ENCODE peak calls at places on chromosome 16, in six cellular contexts. X is esophagus squamous epithelium, S is A549, H is pancreas, B is ascending aorta, N is colonic mucosa. L is an unnamed sample. For H3K4me1, the result is how much of the 10 kb centered on the place peaks cover.

GRCh38 chr16:66458292-66458691 is 31.2 kb downstream of the BEAN1 start:
- DNase-seq in X (no peak), S (no peak), H (no peak), B (no peak), N (no peak), L (no peak)

GRCh38 chr16:57000271-57001025 is 11.1 kb downstream of the NLRC5 start:
- DNase-seq in X (no peak), S (peak), H (no peak), B (peak), N (no peak), L (no peak)

GRCh38 chr16:65781363-65781762 is 585.1 kb upstream of the CDH5 start:
- DNase-seq in X (no peak), S (no peak), H (no peak), B (no peak), N (no peak), L (no peak)

GRCh38 chr16:9755076-9755475 is 427.2 kb downstream of the GRIN2A start:
- DNase-seq in X (no peak), S (no peak), H (no peak), B (no peak), N (no peak), L (no peak)

GRCh38 chr16:566475-567361 is at the start of gene NHLRC4:
- DNase-seq in X (no peak), S (no peak), H (no peak), B (peak), N (peak), L (peak)

GRCh38 chr16:4917117-4917516 is 19.8 kb downstream of the PPL start:
- DNase-seq in X (no peak), S (no peak), H (no peak), B (no peak), N (no peak), L (no peak)

GRCh38 chr16:48378836-48379235 is 6.4 kb downstream of the SIAH1 start:
- DNase-seq in X (no peak), S (no peak), H (no peak), B (no peak), N (no peak), L (no peak)

GRCh38 chr16:85520853-85521736 is 92.0 kb upstream of the GSE1 start:
- DNase-seq in X (no peak), S (no peak), H (peak), B (no peak), N (peak), L (no peak)

GRCh38 chr16:28301154-28301553 is 8.8 kb downstream of the SBK1 start:
- DNase-seq in X (no peak), S (no peak), H (no peak), B (no peak), N (no peak), L (no peak)

GRCh38 chr16:57898961-57899360 is 72.0 kb downstream of the CNGB1 start:
- DNase-seq in X (no peak), S (no peak), H (no peak), B (no peak), N (no peak), L (no peak)

GRCh38 chr16:2362218-2362617 is 21.7 kb upstream of the ABCA3 start:
- DNase-seq in X (no peak), S (no peak), H (no peak), B (no peak), N (no peak), L (no peak)

DNA sequence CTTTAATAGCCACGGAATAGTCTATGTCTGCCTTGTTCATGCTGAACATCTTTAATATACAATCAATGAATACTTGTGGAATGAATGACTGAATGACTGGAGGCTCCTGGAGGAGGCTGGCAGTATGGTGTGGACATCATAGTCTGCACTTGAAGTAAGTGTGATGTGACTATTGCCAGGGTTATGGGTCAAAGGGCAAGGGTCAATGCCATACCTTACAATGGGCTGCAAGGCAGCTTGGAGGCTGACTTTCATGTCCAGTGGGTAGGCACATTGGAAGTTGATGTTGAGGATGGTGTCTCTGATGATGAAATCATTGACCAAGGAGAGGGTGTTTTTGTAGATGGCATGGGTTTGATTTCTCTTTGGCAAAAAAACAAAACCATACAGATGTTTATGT is 7.9 kb downstream of the GP2 start:
- DNase-seq in X (no peak), S (no peak), H (no peak), B (no peak), N (no peak), L (no peak)
- H3K27ac ChIP-seq in X (no peak), S (no peak), H (no peak), B (no peak), N (no peak), L (no peak)

DNA sequence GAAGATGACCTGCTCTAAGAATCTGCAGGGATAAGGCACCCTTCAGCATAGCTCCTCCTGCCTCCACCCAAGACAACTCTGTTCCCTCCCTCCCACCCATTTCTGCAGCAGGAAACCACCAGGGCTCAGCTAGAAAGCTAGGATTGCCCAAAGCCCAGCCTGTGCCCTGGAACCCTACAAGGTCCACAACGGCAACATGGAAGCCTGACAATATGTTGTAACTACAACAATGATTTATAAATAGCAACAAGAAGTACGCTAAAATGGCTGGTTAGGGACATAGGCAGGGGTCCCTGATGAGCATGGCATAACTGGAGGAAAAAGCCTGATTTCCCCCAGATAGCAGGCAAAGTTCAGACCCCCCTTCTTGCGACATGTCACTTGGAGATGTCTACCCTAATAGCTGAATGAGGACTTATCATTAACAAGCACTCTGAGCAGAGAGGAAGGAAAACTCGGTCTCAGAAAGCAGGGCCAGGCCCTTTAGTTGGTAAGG is 6.5 kb downstream of the ST3GAL2 start:
- DNase-seq in X (no peak), S (no peak), H (no peak), B (no peak), N (no peak), L (no peak)
- H3K4me1 ChIP-seq in X (half or more), S (half or more), H (under half), B (half or more), N (under half), L (under half)

GRCh38 chr16:88771294-88771772 is 13.7 kb downstream of the PIEZO1 start:
- DNase-seq in X (no peak), S (no peak), H (peak), B (no peak), N (no peak), L (no peak)
- H3K27ac ChIP-seq in X (peak), S (no peak), H (peak), B (no peak), N (peak), L (no peak)

GRCh38 chr16:88796278-88796677 is 7.3 kb upstream of the CDT1 start:
- DNase-seq in X (no peak), S (no peak), H (no peak), B (no peak), N (no peak), L (no peak)
- H3K4me1 ChIP-seq in X (under half), S (under half), H (under half), B (under half), N (under half), L (under half)

L was measured in tibial nerve.